ENCODE peak calls at places on chromosomes 11 and 22, in nine cellular contexts. C is CD4-positive, alpha-beta memory T cell; T is pancreas; D is BE2C; F is uterus; J is cardiac muscle cell; E is aorta; I is MM.1S; M is fibroblast of lung. U is an unnamed sample.
A peak's percentile ranks its signal among the peaks of the same experiment; 100 is the strongest.

GRCh38 chr22:39405346-39406085 is 5.9 kb downstream of the TAB1 start:
- DNase-seq in C (no peak), T (no peak), D (no peak), F (peak; percentile 34), J (peak; percentile 78), E (peak; percentile 71), I (no peak), M (peak; percentile 85), U (no peak)

GRCh38 chr11:107696140-107696539 is 15.7 kb downstream of the SLN start:
- DNase-seq in C (no peak), T (no peak), D (no peak), F (no peak), J (peak; percentile 93), E (no peak), I (no peak), M (peak; percentile 97), U (no peak)

GRCh38 chr11:111362887-111363411 is 16.1 kb downstream of the POU2AF1 start:
- DNase-seq in C (no peak), T (peak; percentile 93), D (no peak), F (no peak), J (no peak), E (no peak), I (no peak), M (no peak), U (peak; percentile 93)

GRCh38 chr11:83827940-83828554 is 541.9 kb upstream of the CCDC90B start:
- DNase-seq in C (no peak), T (no peak), D (no peak), F (no peak), J (peak; percentile 57), E (no peak), I (peak; percentile 12), M (peak; percentile 44), U (no peak)

GRCh38 chr11:33868646-33869461 is 23.0 kb downstream of the LMO2 start:
- DNase-seq in C (no peak), T (no peak), D (no peak), F (no peak), J (no peak), E (no peak), I (no peak), M (no peak), U (no peak)

GRCh38 chr11:5689551-5689983 is at the start of gene TRIM22:
- DNase-seq in C (peak; percentile 66), T (no peak), D (no peak), F (peak; percentile 37), J (peak; percentile 84), E (peak; percentile 64), I (peak; percentile 74), M (peak; percentile 82), U (peak; percentile 48)

GRCh38 chr11:60825790-60826189 is 16.1 kb upstream of the CCDC86 start:
- DNase-seq in C (no peak), T (no peak), D (no peak), F (no peak), J (no peak), E (no peak), I (no peak), M (no peak), U (no peak)

GRCh38 chr11:73313652-73314051 is 5.6 kb downstream of the ARHGEF17 start:
- DNase-seq in C (no peak), T (no peak), D (no peak), F (no peak), J (no peak), E (no peak), I (no peak), M (no peak), U (no peak)

GRCh38 chr11:13260963-13261599 is 16.5 kb upstream of the BMAL1 start:
- DNase-seq in C (no peak), T (no peak), D (no peak), F (peak; percentile 20), J (peak; percentile 51), E (peak; percentile 58), I (no peak), M (peak; percentile 46), U (no peak)

GRCh38 chr22:35542972-35543516 is 2.4 kb downstream of the RASD2 start:
- DNase-seq in C (no peak), T (no peak), D (no peak), F (no peak), J (no peak), E (no peak), I (no peak), M (no peak), U (no peak)
- H3K27me3 ChIP-seq in C (peaks cover 12% of the 10 kb centered on the region), T (no peaks in the 10 kb centered on the region), D (peaks cover 24% of the 10 kb centered on the region), F (no peaks in the 10 kb centered on the region), J (peaks cover 43% of the 10 kb centered on the region), E (no peaks in the 10 kb centered on the region), I (peaks cover 72% of the 10 kb centered on the region), M (peaks cover 29% of the 10 kb centered on the region), U (no peaks in the 10 kb centered on the region)

GRCh38 chr11:128581908-128582307 is 5.5 kb downstream of the ETS1 start:
- DNase-seq in C (no peak), T (no peak), D (no peak), F (no peak), J (no peak), E (no peak), I (no peak), M (no peak), U (no peak)
- H3K27me3 ChIP-seq in C (no peaks in the 10 kb centered on the region), T (no peaks in the 10 kb centered on the region), D (no peaks in the 10 kb centered on the region), F (no peaks in the 10 kb centered on the region), J (peaks cover 67% of the 10 kb centered on the region), E (no peaks in the 10 kb centered on the region), I (no peaks in the 10 kb centered on the region), M (peaks cover 4% of the 10 kb centered on the region), U (no peaks in the 10 kb centered on the region)

GRCh38 chr11:45362636-45363035 is 76.5 kb upstream of the SYT13 start:
- DNase-seq in C (no peak), T (no peak), D (no peak), F (no peak), J (no peak), E (no peak), I (no peak), M (no peak), U (no peak)
- H3K27me3 ChIP-seq in C (no peaks in the 10 kb centered on the region), T (no peaks in the 10 kb centered on the region), D (no peaks in the 10 kb centered on the region), F (no peaks in the 10 kb centered on the region), J (peaks cover 22% of the 10 kb centered on the region), E (no peaks in the 10 kb centered on the region), I (no peaks in the 10 kb centered on the region), M (peaks cover 5% of the 10 kb centered on the region), U (no peaks in the 10 kb centered on the region)

DNA sequence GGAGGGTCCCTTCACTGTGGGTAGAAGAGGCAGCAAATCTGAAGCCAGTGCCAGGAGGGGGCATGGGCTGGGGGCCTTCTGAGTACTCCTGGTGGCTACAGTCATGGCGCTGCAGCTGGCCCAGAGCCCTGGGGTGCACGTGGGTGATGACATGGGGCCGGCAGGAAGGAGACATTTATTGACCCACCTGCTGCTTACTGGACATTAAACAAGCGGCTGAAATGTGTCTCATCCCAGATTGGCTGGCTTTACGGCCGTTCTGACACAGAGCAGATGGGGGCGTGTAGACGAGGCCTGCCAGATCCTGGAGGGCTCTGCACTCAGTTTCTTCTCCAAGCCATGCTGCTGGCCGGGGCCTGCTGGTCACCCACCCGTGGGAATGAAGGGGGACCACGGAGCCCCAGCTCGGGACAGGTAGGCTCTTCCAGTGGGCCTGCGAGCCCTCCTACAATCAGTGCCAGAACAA is 906.9 kb downstream of the BRD1 start:
- DNase-seq in C (no peak), T (no peak), D (no peak), F (no peak), J (no peak), E (no peak), I (no peak), M (no peak), U (peak; percentile 17)
- H3K27me3 ChIP-seq in C (no peaks in the 10 kb centered on the region), T (no peaks in the 10 kb centered on the region), D (no peaks in the 10 kb centered on the region), F (no peaks in the 10 kb centered on the region), J (no peaks in the 10 kb centered on the region), E (no peaks in the 10 kb centered on the region), I (peaks cover 95% of the 10 kb centered on the region), M (no peaks in the 10 kb centered on the region), U (peaks cover 6% of the 10 kb centered on the region)

GRCh38 chr22:19753996-19754700 is 6.4 kb upstream of the TBX1 start:
- DNase-seq in C (no peak), T (no peak), D (no peak), F (no peak), J (no peak), E (no peak), I (no peak), M (no peak), U (no peak)
- H3K27me3 ChIP-seq in C (peaks cover 14% of the 10 kb centered on the region), T (peaks cover 10% of the 10 kb centered on the region), D (peaks cover 59% of the 10 kb centered on the region), F (peaks cover 15% of the 10 kb centered on the region), J (peaks cover 84% of the 10 kb centered on the region), E (no peaks in the 10 kb centered on the region), I (peaks cover 94% of the 10 kb centered on the region), M (peaks cover 55% of the 10 kb centered on the region), U (peaks cover 31% of the 10 kb centered on the region)

GRCh38 chr11:130427581-130428211 is 713 bp downstream of the ADAMTS8 start:
- DNase-seq in C (no peak), T (no peak), D (no peak), F (peak; percentile 35), J (no peak), E (no peak), I (no peak), M (no peak), U (no peak)
- H3K27me3 ChIP-seq in C (peaks cover 18% of the 10 kb centered on the region), T (peaks cover 12% of the 10 kb centered on the region), D (peaks cover 86% of the 10 kb centered on the region), F (no peaks in the 10 kb centered on the region), J (peaks cover 45% of the 10 kb centered on the region), E (no peaks in the 10 kb centered on the region), I (peaks cover 49% of the 10 kb centered on the region), M (peaks cover 60% of the 10 kb centered on the region), U (peaks cover 82% of the 10 kb centered on the region)

GRCh38 chr11:2525941-2526807 is 81.4 kb downstream of the KCNQ1 start:
- DNase-seq in C (no peak), T (peak; percentile 10), D (peak; percentile 1), F (peak; percentile 13), J (no peak), E (peak; percentile 35), I (no peak), M (no peak), U (peak; percentile 63)
- H3K27me3 ChIP-seq in C (no peaks in the 10 kb centered on the region), T (no peaks in the 10 kb centered on the region), D (no peaks in the 10 kb centered on the region), F (no peaks in the 10 kb centered on the region), J (peaks cover 3% of the 10 kb centered on the region), E (no peaks in the 10 kb centered on the region), I (no peaks in the 10 kb centered on the region), M (no peaks in the 10 kb centered on the region), U (peaks cover 24% of the 10 kb centered on the region)

GRCh38 chr11:114180301-114181055 is 115.7 kb upstream of the NNMT start:
- DNase-seq in C (no peak), T (peak; percentile 76), D (peak; percentile 64), F (peak; percentile 62), J (peak; percentile 36), E (peak; percentile 69), I (peak; percentile 44), M (no peak), U (peak; percentile 77)

GRCh38 chr11:114181195-114181594 is 115.0 kb upstream of the NNMT start:
- DNase-seq in C (no peak), T (no peak), D (no peak), F (no peak), J (no peak), E (no peak), I (no peak), M (no peak), U (no peak)

GRCh38 chr11:114182471-114182968 is 113.7 kb upstream of the NNMT start:
- DNase-seq in C (no peak), T (no peak), D (no peak), F (peak; percentile 52), J (no peak), E (no peak), I (no peak), M (no peak), U (no peak)

GRCh38 chr11:114183041-114183511 is 113.1 kb upstream of the NNMT start:
- DNase-seq in C (peak; percentile 66), T (no peak), D (no peak), F (peak; percentile 83), J (no peak), E (no peak), I (no peak), M (no peak), U (no peak)

DNA sequence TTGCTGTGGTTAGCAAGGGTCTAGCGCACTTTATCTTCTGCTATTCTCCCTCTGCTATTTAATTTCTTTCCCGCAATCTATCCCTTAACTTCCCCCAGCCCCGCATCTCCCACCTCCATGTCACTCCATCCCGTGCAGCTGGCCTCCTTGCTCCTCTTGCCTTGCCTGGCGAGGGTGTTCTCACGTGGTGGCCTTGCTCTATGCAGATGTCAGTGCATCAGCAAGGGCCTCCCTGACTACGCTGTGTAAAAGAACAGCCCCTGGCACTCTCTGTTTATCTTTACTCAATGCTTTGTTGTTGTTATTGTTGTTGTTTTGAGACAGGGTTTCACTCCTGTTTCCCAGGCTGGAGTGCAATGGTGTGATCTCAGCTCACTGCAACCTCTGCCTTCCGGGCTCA is 114.4 kb upstream of the NNMT start:
- DNase-seq in C (no peak), T (no peak), D (no peak), F (peak; percentile 51), J (no peak), E (no peak), I (no peak), M (no peak), U (no peak)
- H3K27me3 ChIP-seq in C (no peaks in the 10 kb centered on the region), T (no peaks in the 10 kb centered on the region), D (peaks cover 24% of the 10 kb centered on the region), F (no peaks in the 10 kb centered on the region), J (no peaks in the 10 kb centered on the region), E (no peaks in the 10 kb centered on the region), I (no peaks in the 10 kb centered on the region), M (peaks cover 9% of the 10 kb centered on the region), U (no peaks in the 10 kb centered on the region)